ENCODE peak calls at places on chromosome 9, in five cellular contexts. X is stromal cell of bone marrow; R is stimulated activated naive CD8-positive, alpha-beta T cell treated with anti-CD3 and anti-CD28 coated beads, Interleukin-15, amount 100 ng/mL, for 72 hours; V is activated T-cell treated with anti-CD3 and anti-CD28 coated beads for 1 hour; I is AG20443. H is an unnamed sample.

GRCh38 chr9:137918331-137919094 is 40.9 kb downstream of the CACNA1B start:
- DNase-seq in X (no peak), R (no peak), V (no peak), I (no peak), H (no peak)

GRCh38 chr9:134626576-134627416 is 14.8 kb upstream of the COL5A1 start:
- DNase-seq in X (no peak), R (no peak), V (no peak), I (no peak), H (no peak)

GRCh38 chr9:37324691-37325490 is 97.6 kb upstream of the GRHPR start:
- DNase-seq in X (no peak), R (no peak), V (no peak), I (no peak), H (no peak)

GRCh38 chr9:71604197-71605063 is 163.9 kb downstream of the CEMIP2 start:
- DNase-seq in X (peak), R (peak), V (peak), I (peak), H (peak)

GRCh38 chr9:97759611-97760288 is 62.6 kb upstream of the XPA start:
- DNase-seq in X (no peak), R (no peak), V (no peak), I (peak), H (no peak)

GRCh38 chr9:96858018-96858573 is 3.8 kb upstream of the ZNF782 start:
- DNase-seq in X (no peak), R (no peak), V (no peak), I (no peak), H (no peak)

GRCh38 chr9:91378695-91379127 is 17.0 kb upstream of the AUH start:
- DNase-seq in X (peak), R (no peak), V (no peak), I (peak), H (no peak)

GRCh38 chr9:22265038-22265437 is 181.6 kb upstream of the DMRTA1 start:
- DNase-seq in X (no peak), R (no peak), V (no peak), I (no peak), H (no peak)

GRCh38 chr9:32431940-32432555 is 47.6 kb downstream of the ACO1 start:
- DNase-seq in X (no peak), R (peak), V (peak), I (peak), H (peak)

GRCh38 chr9:110161940-110162339 is 46.0 kb downstream of the C9orf152 start:
- DNase-seq in X (no peak), R (no peak), V (no peak), I (no peak), H (no peak)

GRCh38 chr9:16561121-16561520 is 309.3 kb downstream of the BNC2 start:
- DNase-seq in X (no peak), R (no peak), V (no peak), I (no peak), H (no peak)

GRCh38 chr9:20558609-20559016 is 63.7 kb downstream of the MLLT3 start:
- DNase-seq in X (peak), R (peak), V (no peak), I (peak), H (no peak)

GRCh38 chr9:104872959-104873850 is 54.8 kb downstream of the ABCA1 start:
- DNase-seq in X (peak), R (no peak), V (no peak), I (peak), H (no peak)

H was measured in CD4-positive, alpha-beta T cell.